ENCODE peak calls at places on chromosomes 3 and 15, in five cellular contexts. One of them, this sample, is unnamed.

GRCh38 chr3:67361770-67362169 is 292.6 kb downstream of the SUCLG2 start:
- DNase-seq in right cardiac atrium: no peak
- DNase-seq in HAP-1: no peak
- DNase-seq in psoas muscle: no peak
- DNase-seq in aorta: no peak
- DNase-seq in this sample: no peak

GRCh38 chr15:97909291-97909891 is 51.1 kb upstream of the ARRDC4 start:
- DNase-seq in aorta: peak; percentile 85
- DNase-seq in psoas muscle: peak; percentile 78
- DNase-seq in HAP-1: peak; percentile 72
- DNase-seq in right cardiac atrium: peak; percentile 80
- DNase-seq in this sample: peak; percentile 67

GRCh38 chr3:185789134-185789533 is 35.7 kb downstream of the IGF2BP2 start:
- DNase-seq in HAP-1: no peak
- DNase-seq in aorta: no peak
- DNase-seq in right cardiac atrium: no peak
- DNase-seq in psoas muscle: no peak
- DNase-seq in this sample: no peak

GRCh38 chr15:70259030-70259424 is 161.3 kb upstream of the TLE3 start:
- DNase-seq in aorta: peak; percentile 86
- DNase-seq in HAP-1: peak; percentile 44
- DNase-seq in right cardiac atrium: peak; percentile 85
- DNase-seq in psoas muscle: peak; percentile 77
- DNase-seq in this sample: peak; percentile 81

GRCh38 chr3:31908391-31909097 is 72.5 kb downstream of the OSBPL10 start:
- DNase-seq in aorta: no peak
- DNase-seq in HAP-1: no peak
- DNase-seq in psoas muscle: no peak
- DNase-seq in right cardiac atrium: no peak
- DNase-seq in this sample: no peak

GRCh38 chr3:66751842-66752241 is 246.3 kb upstream of the KBTBD8 start:
- DNase-seq in HAP-1: no peak
- DNase-seq in aorta: no peak
- DNase-seq in right cardiac atrium: no peak
- DNase-seq in psoas muscle: no peak
- DNase-seq in this sample: no peak

GRCh38 chr3:54580453-54580852 is 347.4 kb downstream of the LRTM1 start:
- DNase-seq in aorta: no peak
- DNase-seq in right cardiac atrium: no peak
- DNase-seq in HAP-1: no peak
- DNase-seq in psoas muscle: no peak
- DNase-seq in this sample: no peak

GRCh38 chr3:108088146-108088545 is 2.7 kb downstream of the CD47 start:
- DNase-seq in aorta: no peak
- DNase-seq in HAP-1: no peak
- DNase-seq in psoas muscle: no peak
- DNase-seq in right cardiac atrium: no peak
- DNase-seq in this sample: no peak

GRCh38 chr15:34734303-34734702 is 20.5 kb downstream of the GJD2 start:
- DNase-seq in psoas muscle: no peak
- DNase-seq in right cardiac atrium: no peak
- DNase-seq in HAP-1: no peak
- DNase-seq in aorta: no peak
- DNase-seq in this sample: no peak

GRCh38 chr15:30859091-30859874 is 44.4 kb upstream of the FAN1 start:
- DNase-seq in aorta: no peak
- DNase-seq in HAP-1: peak; percentile 47
- DNase-seq in right cardiac atrium: no peak
- DNase-seq in psoas muscle: no peak
- DNase-seq in this sample: peak; percentile 21

GRCh38 chr3:43582876-43583275 is 38.9 kb downstream of the ANO10 start:
- DNase-seq in right cardiac atrium: no peak
- DNase-seq in aorta: no peak
- DNase-seq in psoas muscle: no peak
- DNase-seq in HAP-1: no peak
- DNase-seq in this sample: no peak

GRCh38 chr15:77402740-77403379 is 17.0 kb downstream of the PEAK1 start:
- DNase-seq in HAP-1: no peak
- DNase-seq in right cardiac atrium: no peak
- DNase-seq in psoas muscle: no peak
- DNase-seq in aorta: no peak
- DNase-seq in this sample: no peak

GRCh38 chr3:27166888-27167287 is 202.3 kb downstream of the NEK10 start:
- DNase-seq in aorta: no peak
- DNase-seq in HAP-1: no peak
- DNase-seq in psoas muscle: no peak
- DNase-seq in right cardiac atrium: no peak
- DNase-seq in this sample: no peak

GRCh38 chr3:119304201-119304713 is 10.1 kb downstream of the ARHGAP31 start:
- DNase-seq in aorta: no peak
- DNase-seq in psoas muscle: no peak
- DNase-seq in HAP-1: peak; percentile 28
- DNase-seq in right cardiac atrium: no peak
- DNase-seq in this sample: no peak

GRCh38 chr3:46369675-46370132 is 1.0 kb upstream of the CCR5 start:
- DNase-seq in psoas muscle: no peak
- DNase-seq in aorta: no peak
- DNase-seq in right cardiac atrium: no peak
- DNase-seq in HAP-1: no peak
- DNase-seq in this sample: no peak

GRCh38 chr3:44055951-44056350 is 185.7 kb upstream of the TOPAZ1 start:
- DNase-seq in right cardiac atrium: no peak
- DNase-seq in aorta: no peak
- DNase-seq in HAP-1: no peak
- DNase-seq in psoas muscle: no peak
- DNase-seq in this sample: no peak

GRCh38 chr3:4824948-4825325 is 154.3 kb upstream of the BHLHE40 start:
- DNase-seq in HAP-1: no peak
- DNase-seq in aorta: no peak
- DNase-seq in right cardiac atrium: no peak
- DNase-seq in psoas muscle: no peak
- DNase-seq in this sample: no peak

GRCh38 chr3:184180165-184180564 is 5.5 kb downstream of the AP2M1 start:
- DNase-seq in psoas muscle: no peak
- DNase-seq in right cardiac atrium: peak; percentile 0
- DNase-seq in HAP-1: no peak
- DNase-seq in aorta: no peak
- DNase-seq in this sample: no peak

GRCh38 chr3:56787258-56787777 is 14.4 kb downstream of the ARHGEF3 start:
- DNase-seq in aorta: no peak
- DNase-seq in right cardiac atrium: no peak
- DNase-seq in HAP-1: no peak
- DNase-seq in psoas muscle: no peak
- DNase-seq in this sample: no peak

GRCh38 chr3:39205131-39205530 is 12.7 kb upstream of the XIRP1 start:
- DNase-seq in HAP-1: no peak
- DNase-seq in right cardiac atrium: no peak
- DNase-seq in aorta: no peak
- DNase-seq in psoas muscle: no peak
- DNase-seq in this sample: no peak

GRCh38 chr3:127992127-127992526 is 60.1 kb upstream of the SEC61A1 start:
- DNase-seq in psoas muscle: no peak
- DNase-seq in HAP-1: no peak
- DNase-seq in right cardiac atrium: no peak
- DNase-seq in aorta: no peak
- DNase-seq in this sample: no peak

GRCh38 chr3:181252626-181253025 is 263.1 kb upstream of the DNAJC19 start:
- DNase-seq in aorta: no peak
- DNase-seq in psoas muscle: no peak
- DNase-seq in right cardiac atrium: no peak
- DNase-seq in HAP-1: peak; percentile 17
- DNase-seq in this sample: peak; percentile 72

GRCh38 chr3:185175370-185175987 is 22.6 kb upstream of the C3orf70 start:
- DNase-seq in HAP-1: peak; percentile 54
- DNase-seq in aorta: peak; percentile 71
- DNase-seq in psoas muscle: peak; percentile 70
- DNase-seq in right cardiac atrium: peak; percentile 87
- DNase-seq in this sample: peak; percentile 73

GRCh38 chr3:18444597-18445420 is 19.7 kb upstream of the SATB1 start:
- DNase-seq in psoas muscle: peak; percentile 83
- DNase-seq in HAP-1: peak; percentile 77
- DNase-seq in right cardiac atrium: peak; percentile 89
- DNase-seq in aorta: peak; percentile 91
- DNase-seq in this sample: peak; percentile 68
- H3K4me3 ChIP-seq in psoas muscle: peak overlapping the region; percentile 71
- H3K4me3 ChIP-seq in HAP-1: peak overlapping the region; percentile 57
- H3K4me3 ChIP-seq in right cardiac atrium: peak overlapping the region; percentile 75
- H3K4me3 ChIP-seq in aorta: peak overlapping the region; percentile 42
- H3K4me3 ChIP-seq in this sample: peak overlapping the region; percentile 42

DNA sequence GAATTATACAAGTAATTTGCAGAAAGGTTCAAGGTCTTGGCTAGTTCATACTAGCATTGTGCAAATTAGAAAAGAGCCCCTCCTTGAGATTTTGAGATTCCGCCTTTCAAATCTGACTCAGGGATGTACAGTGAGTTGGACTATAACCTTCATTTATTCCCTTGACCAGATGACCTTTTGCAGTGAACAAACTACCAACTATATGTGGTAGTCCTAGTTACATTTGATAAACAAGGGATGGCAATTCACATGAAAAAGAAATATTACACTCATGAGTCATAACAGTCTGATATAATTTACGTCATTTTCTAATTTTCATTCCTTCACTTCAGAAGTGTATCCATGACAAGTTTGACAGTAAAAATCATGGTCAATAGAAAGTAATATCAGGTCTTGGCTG is 860.4 kb downstream of the ROBO1 start:
- DNase-seq in aorta: no peak
- DNase-seq in right cardiac atrium: no peak
- DNase-seq in psoas muscle: no peak
- DNase-seq in HAP-1: no peak
- DNase-seq in this sample: no peak
- H3K4me1 ChIP-seq in aorta: no peaks in the 10 kb centered on the region
- H3K4me1 ChIP-seq in right cardiac atrium: no peaks in the 10 kb centered on the region
- H3K4me1 ChIP-seq in psoas muscle: no peaks in the 10 kb centered on the region
- H3K4me1 ChIP-seq in HAP-1: peaks cover 39% of the 10 kb centered on the region
- H3K4me1 ChIP-seq in this sample: peaks cover 6% of the 10 kb centered on the region

GRCh38 chr15:72902929-72903260 is 119.3 kb upstream of the ADPGK start:
- DNase-seq in HAP-1: no peak
- DNase-seq in right cardiac atrium: no peak
- DNase-seq in psoas muscle: peak; percentile 56
- DNase-seq in aorta: no peak
- DNase-seq in this sample: no peak
- H3K27me3 ChIP-seq in HAP-1: peaks cover 51% of the 10 kb centered on the region
- H3K27me3 ChIP-seq in right cardiac atrium: no peaks in the 10 kb centered on the region
- H3K27me3 ChIP-seq in psoas muscle: no peaks in the 10 kb centered on the region
- H3K27me3 ChIP-seq in aorta: no peaks in the 10 kb centered on the region
- H3K27me3 ChIP-seq in this sample: peaks cover 14% of the 10 kb centered on the region

DNA sequence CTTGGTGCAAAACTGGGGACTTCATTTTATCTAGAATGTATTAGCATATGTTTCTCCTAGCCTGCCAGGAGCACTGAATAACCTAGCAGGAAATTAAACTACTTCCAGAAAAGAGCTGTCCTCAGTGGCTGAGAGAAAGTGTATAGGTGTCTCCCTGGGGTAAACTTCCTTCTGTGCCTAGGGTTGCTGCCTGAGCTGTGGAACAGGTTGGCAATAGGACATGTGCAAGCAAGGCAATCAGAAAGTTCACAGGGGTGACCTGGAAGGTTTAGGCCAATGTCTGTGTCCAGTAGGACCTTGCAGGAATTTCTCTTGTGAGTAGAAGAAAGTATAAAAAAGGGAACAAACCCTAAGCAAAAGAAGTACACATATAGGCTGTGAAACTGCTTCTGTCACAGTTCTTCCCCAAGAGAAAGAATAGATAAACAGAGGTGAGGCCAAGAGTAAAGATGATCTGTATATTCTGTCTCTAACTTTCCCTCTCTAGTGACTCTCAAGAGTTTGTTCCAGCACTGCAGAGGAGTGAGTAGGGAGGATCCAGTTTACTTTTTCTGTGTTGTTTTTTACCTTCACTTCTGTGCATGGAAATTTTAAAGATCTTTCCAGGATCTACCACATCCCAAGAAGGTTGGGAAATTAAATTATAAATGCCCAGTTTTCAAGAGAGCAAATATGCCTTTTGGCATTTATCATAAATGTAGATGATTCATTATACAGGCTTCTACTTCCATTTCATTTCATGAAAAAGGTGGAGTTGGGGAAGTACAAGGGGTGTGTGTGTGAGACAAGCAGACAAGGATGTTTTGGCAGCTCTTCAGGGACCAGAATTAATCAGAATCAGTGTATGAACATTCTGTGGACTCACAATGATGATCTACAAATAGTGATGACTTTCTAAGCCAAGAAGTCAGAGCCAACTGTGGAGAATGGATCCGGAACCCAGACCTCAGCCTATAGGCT is 155.2 kb downstream of the RBPMS2 start:
- DNase-seq in aorta: no peak
- DNase-seq in right cardiac atrium: no peak
- DNase-seq in HAP-1: peak; percentile 41
- DNase-seq in psoas muscle: no peak
- DNase-seq in this sample: no peak
- H3K4me3 ChIP-seq in aorta: no peak overlapping the region
- H3K4me3 ChIP-seq in right cardiac atrium: no peak overlapping the region
- H3K4me3 ChIP-seq in HAP-1: no peak overlapping the region
- H3K4me3 ChIP-seq in psoas muscle: no peak overlapping the region
- H3K4me3 ChIP-seq in this sample: no peak overlapping the region

DNA sequence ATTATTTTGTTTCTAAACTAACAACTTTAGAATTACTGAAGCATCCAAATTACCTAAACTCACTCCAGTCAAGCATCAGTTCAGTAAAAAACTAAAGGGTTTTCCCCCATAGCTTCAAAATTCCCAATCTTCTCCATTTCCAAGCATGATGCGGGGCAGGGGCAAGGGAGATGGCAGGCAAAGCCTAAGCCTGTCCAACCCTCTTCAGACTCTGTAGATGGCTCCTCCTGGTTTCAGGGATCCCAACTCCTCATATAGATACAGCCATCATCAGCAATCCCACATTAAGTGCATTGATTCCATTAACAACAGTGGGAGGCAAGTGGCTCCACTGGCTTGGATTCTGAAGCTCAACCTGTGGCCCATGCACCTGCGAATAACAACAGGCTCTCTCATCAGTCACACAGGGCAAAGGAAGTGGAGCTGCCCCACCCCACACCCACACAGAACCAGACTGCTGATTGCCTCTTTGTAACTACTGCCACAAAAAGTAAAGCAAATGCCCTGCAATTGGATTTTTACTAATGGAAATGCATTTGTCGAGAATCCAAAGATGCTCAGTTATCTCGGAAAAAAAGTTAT is 14.9 kb downstream of the SFMBT1 start:
- DNase-seq in aorta: no peak
- DNase-seq in HAP-1: peak; percentile 30
- DNase-seq in right cardiac atrium: no peak
- DNase-seq in psoas muscle: no peak
- DNase-seq in this sample: no peak
- H3K4me1 ChIP-seq in aorta: no peaks in the 10 kb centered on the region
- H3K4me1 ChIP-seq in HAP-1: peaks cover 10% of the 10 kb centered on the region
- H3K4me1 ChIP-seq in right cardiac atrium: peaks cover 3% of the 10 kb centered on the region
- H3K4me1 ChIP-seq in psoas muscle: peaks cover 8% of the 10 kb centered on the region
- H3K4me1 ChIP-seq in this sample: no peaks in the 10 kb centered on the region

GRCh38 chr3:68936855-68937254 is 4.5 kb upstream of the TAFA4 start:
- DNase-seq in aorta: no peak
- DNase-seq in psoas muscle: no peak
- DNase-seq in right cardiac atrium: no peak
- DNase-seq in HAP-1: no peak
- DNase-seq in this sample: no peak
- H3K27me3 ChIP-seq in aorta: peaks cover 7% of the 10 kb centered on the region
- H3K27me3 ChIP-seq in psoas muscle: peaks cover 9% of the 10 kb centered on the region
- H3K27me3 ChIP-seq in right cardiac atrium: no peaks in the 10 kb centered on the region
- H3K27me3 ChIP-seq in HAP-1: no peaks in the 10 kb centered on the region
- H3K27me3 ChIP-seq in this sample: peaks cover 55% of the 10 kb centered on the region

GRCh38 chr3:143786229-143787199 is 61.8 kb downstream of the SLC9A9 start:
- DNase-seq in right cardiac atrium: peak; percentile 69
- DNase-seq in aorta: peak; percentile 77
- DNase-seq in HAP-1: no peak
- DNase-seq in psoas muscle: peak; percentile 49
- DNase-seq in this sample: no peak
- H3K4me3 ChIP-seq in right cardiac atrium: peak overlapping the region; percentile 39
- H3K4me3 ChIP-seq in aorta: peak overlapping the region; percentile 50
- H3K4me3 ChIP-seq in HAP-1: no peak overlapping the region
- H3K4me3 ChIP-seq in psoas muscle: no peak overlapping the region
- H3K4me3 ChIP-seq in this sample: peak overlapping the region; percentile 20

This sample was measured in BE2C.